ENCODE peak calls at places on chromosome 16, in five cellular contexts. E, D, M, O and U are unnamed samples.

GRCh38 chr16:77745972-77746371 is 23.7 kb downstream of the NUDT7 start:
- DNase-seq in E (no peak), D (no peak), M (no peak), O (no peak), U (no peak)

GRCh38 chr16:55914383-55914782 is 39.2 kb upstream of the CES5A start:
- DNase-seq in E (no peak), D (no peak), M (no peak), O (no peak), U (no peak)

GRCh38 chr16:71626018-71626857 is at the start of gene MARVELD3:
- DNase-seq in E (no peak), D (peak; percentile 67), M (peak; percentile 51), O (peak; percentile 14), U (no peak)

GRCh38 chr16:67661101-67661661 is 421 bp downstream of the PARD6A start:
- DNase-seq in E (no peak), D (peak; percentile 53), M (peak; percentile 90), O (no peak), U (no peak)

GRCh38 chr16:69466547-69466946 is 42.1 kb downstream of the CYB5B start:
- DNase-seq in E (no peak), D (no peak), M (no peak), O (no peak), U (no peak)

GRCh38 chr16:55713103-55713502 is 57.3 kb downstream of the SLC6A2 start:
- DNase-seq in E (no peak), D (no peak), M (no peak), O (no peak), U (no peak)

GRCh38 chr16:58451263-58451662 is 48.7 kb upstream of the NDRG4 start:
- DNase-seq in E (no peak), D (no peak), M (no peak), O (no peak), U (no peak)

GRCh38 chr16:89574681-89575246 is 794 bp upstream of the CPNE7 start:
- DNase-seq in E (no peak), D (peak; percentile 93), M (peak; percentile 93), O (peak; percentile 33), U (peak; percentile 45)

GRCh38 chr16:14057878-14058382 is 13.2 kb upstream of the MRTFB start:
- DNase-seq in E (no peak), D (no peak), M (no peak), O (no peak), U (no peak)

GRCh38 chr16:68372806-68373205 is 62.0 kb downstream of the PRMT7 start:
- DNase-seq in E (no peak), D (no peak), M (no peak), O (no peak), U (no peak)

GRCh38 chr16:86812363-86812970 is 234.1 kb downstream of the FOXL1 start:
- DNase-seq in E (no peak), D (no peak), M (no peak), O (no peak), U (no peak)

GRCh38 chr16:86810062-86810461 is 231.7 kb downstream of the FOXL1 start:
- DNase-seq in E (no peak), D (no peak), M (no peak), O (no peak), U (no peak)

GRCh38 chr16:86808863-86809444 is 230.6 kb downstream of the FOXL1 start:
- DNase-seq in E (no peak), D (no peak), M (no peak), O (no peak), U (no peak)

GRCh38 chr16:86806838-86807351 is 228.5 kb downstream of the FOXL1 start:
- DNase-seq in E (no peak), D (no peak), M (peak; percentile 49), O (no peak), U (no peak)

DNA sequence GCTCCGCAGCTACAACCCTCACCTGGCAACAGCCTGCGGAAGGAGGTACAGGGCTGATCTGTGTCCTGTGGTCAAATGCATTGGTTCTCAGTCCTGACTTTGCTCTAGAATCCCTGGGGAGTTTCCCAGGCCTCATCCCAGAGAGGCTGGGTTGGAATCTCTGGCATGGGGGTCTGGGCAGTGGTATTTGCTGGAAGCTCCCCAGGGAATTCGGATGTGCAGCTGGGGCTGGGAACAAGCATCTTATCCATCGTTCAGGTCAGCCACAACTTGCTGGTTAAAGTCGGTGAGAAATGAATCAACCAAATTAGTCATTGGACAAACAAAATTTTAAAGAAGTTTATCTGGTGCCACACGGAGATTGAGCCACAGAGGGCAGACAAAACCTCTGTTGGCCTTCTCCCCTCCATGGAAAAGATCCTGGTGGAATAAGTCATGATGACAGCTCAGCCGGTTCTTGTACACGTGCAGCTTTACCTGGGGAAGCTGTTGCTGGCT is 231.2 kb downstream of the FOXL1 start:
- DNase-seq in E (no peak), D (no peak), M (no peak), O (no peak), U (no peak)
- TF ChIP-seq CTCF in E (no peak), D (no peak), M (no peak), O (no peak), U (no peak)

DNA sequence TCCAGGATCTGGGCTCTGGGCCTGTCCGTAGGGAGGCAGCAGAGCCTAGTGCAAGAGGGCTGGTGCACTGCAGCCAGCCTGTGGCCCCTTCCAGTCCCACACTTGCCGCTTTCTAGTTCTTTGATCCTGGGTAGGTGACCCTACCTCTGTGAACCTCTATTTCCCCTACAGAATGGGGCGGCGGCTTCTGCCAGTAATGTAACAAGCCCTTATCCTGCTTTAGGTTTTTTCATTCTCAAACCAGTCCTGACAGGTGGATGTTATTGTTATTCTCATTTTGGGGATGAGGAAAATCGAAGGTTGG is 744 bp downstream of the E4F1 start:
- DNase-seq in E (no peak), D (no peak), M (no peak), O (no peak), U (no peak)
- TF ChIP-seq CTCF in E (peak; percentile 21), D (no peak), M (no peak), O (no peak), U (no peak)

DNA sequence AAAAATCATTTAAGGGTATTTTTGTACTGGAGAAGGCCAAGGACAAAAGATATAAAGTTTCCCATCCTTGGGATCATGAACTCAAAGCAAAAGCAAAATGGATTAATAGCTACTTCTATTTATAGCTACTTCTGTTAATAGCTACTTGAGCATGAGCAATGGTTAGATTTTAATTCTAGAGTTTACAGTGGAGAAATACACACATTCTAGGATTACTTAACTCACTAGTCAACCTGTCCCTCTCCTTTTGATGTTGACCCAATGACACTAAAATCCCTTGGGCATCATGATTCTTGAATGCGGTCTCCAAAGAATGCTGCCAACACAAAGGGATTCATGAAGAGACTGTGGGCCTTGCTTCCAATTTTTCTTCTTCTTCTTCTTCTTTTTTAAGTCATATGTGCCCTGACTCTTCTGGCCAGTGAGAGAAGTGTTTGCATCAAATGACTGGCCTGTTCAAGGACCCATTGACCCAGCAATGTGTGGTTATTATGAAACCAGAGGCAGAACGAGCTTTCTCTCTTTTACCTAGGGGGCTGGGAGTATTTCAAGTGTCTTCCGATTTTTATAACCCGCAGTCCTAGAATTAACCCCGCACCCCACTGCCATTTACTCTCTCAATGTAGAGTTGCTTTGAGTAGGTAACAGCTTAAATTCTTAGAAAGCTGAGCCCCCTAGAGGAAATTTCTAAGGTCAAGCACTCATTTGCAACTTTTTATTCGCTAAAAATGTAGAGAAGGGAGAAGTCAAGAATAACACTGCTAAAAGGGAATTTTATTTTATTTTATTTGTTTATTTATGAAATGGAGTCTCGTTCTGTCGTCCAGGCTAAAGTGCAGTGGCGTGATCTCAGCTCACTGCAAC is 34.6 kb downstream of the OTOA start:
- DNase-seq in E (no peak), D (no peak), M (no peak), O (no peak), U (no peak)
- TF ChIP-seq CTCF in E (peak; percentile 8), D (no peak), M (peak; percentile 17), O (no peak), U (no peak)

GRCh38 chr16:1346422-1347285 is 5.0 kb downstream of the TSR3 start:
- DNase-seq in E (no peak), D (no peak), M (no peak), O (no peak), U (no peak)
- TF ChIP-seq CTCF in E (no peak), D (no peak), M (peak; percentile 18), O (no peak), U (no peak)

GRCh38 chr16:10968509-10968908 is 24.1 kb downstream of the CLEC16A start:
- DNase-seq in E (no peak), D (no peak), M (no peak), O (no peak), U (no peak)
- TF ChIP-seq CTCF in E (peak; percentile 5), D (no peak), M (no peak), O (no peak), U (no peak)

GRCh38 chr16:27284865-27285675 is 16.5 kb upstream of the NSMCE1 start:
- DNase-seq in E (no peak), D (no peak), M (no peak), O (no peak), U (no peak)

GRCh38 chr16:27286446-27286845 is 17.9 kb upstream of the NSMCE1 start:
- DNase-seq in E (peak; percentile 46), D (no peak), M (no peak), O (no peak), U (no peak)

GRCh38 chr16:27275394-27275793 is 6.8 kb upstream of the NSMCE1 start:
- DNase-seq in E (no peak), D (no peak), M (no peak), O (no peak), U (no peak)

GRCh38 chr16:27285676-27286196 is 17.2 kb upstream of the NSMCE1 start:
- DNase-seq in E (no peak), D (no peak), M (no peak), O (no peak), U (no peak)

DNA sequence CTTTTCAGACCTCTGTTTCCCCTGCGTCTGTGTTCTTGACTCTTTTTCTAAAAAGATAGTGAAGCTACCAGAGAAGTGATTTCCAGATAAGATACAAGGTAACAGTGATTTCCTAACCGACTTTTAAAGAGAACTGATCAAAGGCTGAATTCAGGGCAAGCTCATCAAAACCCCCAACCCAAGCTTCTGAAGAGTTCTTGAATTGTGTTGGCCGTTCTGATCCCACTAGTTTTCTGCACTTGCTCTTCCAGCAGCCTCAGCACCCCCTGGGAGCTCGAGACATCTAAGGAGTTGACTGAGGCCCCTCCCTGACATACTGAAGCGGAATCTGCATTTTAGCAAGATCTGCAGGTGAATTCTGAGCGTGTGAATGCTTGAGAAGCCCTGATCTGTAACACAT is 12.7 kb upstream of the NSMCE1 start:
- DNase-seq in E (no peak), D (no peak), M (no peak), O (no peak), U (no peak)
- TF ChIP-seq CTCF in E (no peak), D (no peak), M (no peak), O (no peak), U (no peak)

GRCh38 chr16:85569039-85569614 is 44.0 kb upstream of the GSE1 start:
- DNase-seq in E (no peak), D (no peak), M (no peak), O (no peak), U (no peak)
- TF ChIP-seq CTCF in E (no peak), D (no peak), M (no peak), O (no peak), U (no peak)

GRCh38 chr16:391885-392335 is 5.1 kb upstream of the NME4 start:
- DNase-seq in E (peak; percentile 65), D (peak; percentile 74), M (peak; percentile 75), O (peak; percentile 68), U (peak; percentile 92)
- TF ChIP-seq CTCF in E (peak; percentile 94), D (peak; percentile 82), M (peak; percentile 84), O (peak; percentile 51), U (peak; percentile 92)